ENCODE peak calls at places on chromosome 15, in six cellular contexts. T is GM12878, U is HCT116, Y is HepG2, V is H1, F is K562. Z is an unnamed sample.

GRCh38 chr15:39034816-39035215 is 470.2 kb upstream of the RASGRP1 start:
- DNase-seq in T (no peak), U (no peak), Y (no peak), V (no peak), F (no peak), Z (no peak)

GRCh38 chr15:48315041-48315440 is 16.2 kb upstream of the DUT start:
- DNase-seq in T (no peak), U (no peak), Y (no peak), V (no peak), F (no peak), Z (no peak)

GRCh38 chr15:29812384-29812694 is 9.9 kb downstream of the TJP1 start:
- DNase-seq in T (no peak), U (no peak), Y (no peak), V (no peak), F (no peak), Z (no peak)

GRCh38 chr15:43267439-43267838 is 711 bp upstream of the TGM5 start:
- DNase-seq in T (no peak), U (no peak), Y (no peak), V (no peak), F (no peak), Z (no peak)

GRCh38 chr15:31554261-31554660 is 227.6 kb downstream of the KLF13 start:
- DNase-seq in T (no peak), U (no peak), Y (no peak), V (no peak), F (no peak), Z (no peak)

GRCh38 chr15:40302288-40302886 is 5.3 kb downstream of the PLCB2 start:
- DNase-seq in T (no peak), U (no peak), Y (no peak), V (no peak), F (no peak), Z (no peak)

GRCh38 chr15:44149224-44149623 is 45.8 kb downstream of the FRMD5 start:
- DNase-seq in T (no peak), U (no peak), Y (no peak), V (no peak), F (no peak), Z (no peak)

GRCh38 chr15:62845239-62846126 is 197.1 kb upstream of the TPM1 start:
- DNase-seq in T (no peak), U (no peak), Y (peak; percentile 41), V (no peak), F (no peak), Z (no peak)

DNA sequence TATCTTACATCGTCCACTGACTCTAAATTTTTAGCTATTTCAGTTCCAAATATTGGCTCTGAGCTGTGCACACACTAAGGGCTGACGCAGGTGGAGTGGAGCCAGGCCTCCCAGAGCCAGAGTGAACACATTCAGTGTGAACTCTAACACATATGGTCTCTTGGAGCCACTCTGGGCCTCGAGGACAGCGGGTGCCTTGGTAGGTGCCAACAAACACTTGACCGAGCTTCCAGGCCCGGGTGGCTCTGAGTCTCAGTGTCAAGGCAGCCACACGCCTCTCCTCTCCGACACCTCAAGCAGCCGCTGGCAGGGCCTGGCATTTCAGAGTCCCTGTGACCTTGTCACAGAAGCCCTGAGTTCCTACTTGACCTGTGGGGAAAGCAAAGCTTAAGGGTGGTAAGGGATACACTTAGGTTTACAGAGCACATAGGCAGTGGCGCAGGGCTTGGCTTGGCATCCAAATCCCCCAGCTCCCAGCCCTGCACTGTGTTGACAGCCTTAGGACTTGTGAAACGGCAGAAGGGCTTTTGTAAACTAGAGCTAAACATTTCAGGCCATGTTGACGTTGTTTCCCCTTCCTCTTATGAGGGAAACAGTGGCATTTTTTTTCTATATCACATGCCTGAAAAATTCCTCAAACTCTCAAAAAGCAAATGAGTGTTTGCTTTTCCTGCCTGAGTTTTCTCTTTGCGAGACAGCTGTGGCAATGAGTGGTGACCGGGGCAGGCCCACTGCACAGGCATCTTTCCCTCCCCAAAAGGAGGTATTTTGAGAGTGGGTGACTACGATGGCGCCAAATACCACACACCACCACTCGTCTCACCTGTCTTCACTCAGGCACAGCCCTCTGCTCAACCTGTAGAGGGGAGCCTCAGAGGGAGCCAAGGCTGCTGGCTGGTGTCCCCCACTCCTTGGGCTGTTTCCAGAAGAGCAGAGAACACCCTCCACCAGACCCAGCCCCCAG is 60.8 kb downstream of the DAPK2 start:
- DNase-seq in T (no peak), U (no peak), Y (no peak), V (no peak), F (no peak), Z (no peak)
- TF ChIP-seq ZNF274 in T (no peak), U (no peak), Y (no peak), V (no peak), F (no peak), Z (no peak)

DNA sequence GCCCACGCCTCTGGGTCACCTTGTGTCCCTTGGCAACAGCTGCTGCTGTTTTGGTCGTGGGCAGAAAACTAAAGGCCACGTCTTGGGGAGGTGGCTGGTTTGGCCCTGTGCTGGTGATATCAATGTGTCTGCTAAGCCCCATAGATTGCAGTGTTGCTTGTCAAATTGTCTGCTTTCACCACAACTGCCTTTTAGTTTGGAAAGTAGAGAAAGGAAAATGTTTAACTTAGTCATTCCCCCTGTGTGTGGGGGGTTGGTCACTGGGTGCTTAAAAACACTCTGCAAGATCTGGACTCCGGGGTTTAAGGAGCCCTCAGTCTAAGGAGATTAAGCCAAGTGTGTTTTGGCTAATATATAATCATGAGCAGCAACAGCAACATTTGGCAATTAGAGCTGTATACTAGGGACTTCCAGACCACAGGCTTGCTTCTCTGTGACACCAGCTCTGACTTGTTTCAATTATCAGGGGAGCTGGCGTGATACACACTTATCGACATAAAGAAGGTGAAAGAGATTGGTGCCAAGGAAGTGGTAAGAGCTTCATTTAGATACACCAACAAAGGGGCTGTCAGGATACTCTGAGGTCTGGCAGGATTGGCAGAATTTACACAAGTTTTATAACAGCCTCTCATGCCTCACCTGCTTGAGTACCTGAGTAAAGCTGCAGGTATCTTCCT is 3.5 kb downstream of the SMAD3 start:
- DNase-seq in T (no peak), U (no peak), Y (no peak), V (no peak), F (peak; percentile 48), Z (no peak)
- TF ChIP-seq ZNF274 in T (no peak), U (no peak), Y (no peak), V (no peak), F (no peak), Z (no peak)

GRCh38 chr15:60376677-60377095 is 21.1 kb downstream of the ANXA2 start:
- DNase-seq in T (no peak), U (no peak), Y (no peak), V (no peak), F (no peak), Z (no peak)
- TF ChIP-seq ZNF274 in T (no peak), U (no peak), Y (no peak), V (no peak), F (no peak), Z (no peak)

GRCh38 chr15:75347222-75348033 is 589 bp downstream of the NEIL1 start:
- DNase-seq in T (no peak), U (peak; percentile 16), Y (no peak), V (peak; percentile 87), F (peak; percentile 68), Z (no peak)
- TF ChIP-seq ZNF274 in T (no peak), U (no peak), Y (no peak), V (no peak), F (no peak), Z (no peak)

DNA sequence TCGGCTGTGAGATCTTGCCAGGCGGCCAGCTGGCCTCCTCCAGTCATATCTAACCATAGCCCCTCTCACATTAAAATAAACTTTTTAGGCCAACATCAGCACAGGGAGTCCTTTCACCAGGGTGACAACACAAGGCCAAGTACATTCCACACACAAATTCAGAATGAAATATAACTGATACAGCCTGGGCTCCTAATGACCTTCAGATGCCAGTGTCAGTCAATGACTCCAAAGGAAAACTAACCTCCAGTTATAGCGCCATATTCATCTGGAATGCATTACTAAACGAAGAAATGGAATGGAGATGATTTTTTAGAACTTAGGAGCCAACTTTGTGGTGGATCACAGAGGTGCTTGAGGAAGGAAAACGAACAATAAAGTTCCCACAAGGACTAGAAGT is 205.4 kb downstream of the GREM1 start:
- DNase-seq in T (no peak), U (no peak), Y (no peak), V (no peak), F (no peak), Z (no peak)
- TF ChIP-seq ZNF274 in T (no peak), U (no peak), Y (no peak), V (no peak), F (no peak), Z (no peak)

GRCh38 chr15:64503197-64503596 is 42.8 kb downstream of the ZNF609 start:
- DNase-seq in T (no peak), U (no peak), Y (no peak), V (no peak), F (no peak), Z (peak; percentile 25)
- TF ChIP-seq ZNF274 in T (no peak), U (no peak), Y (no peak), V (no peak), F (no peak), Z (no peak)

Z was measured in NT2/D1.